ENCODE peak calls at places on chromosomes 1 and 21, in four cellular contexts. A is heart left ventricle, H is EL, T is ovary. C is an unnamed sample.

GRCh38 chr1:2347907-2348306 is 43.4 kb downstream of the MORN1 start:
- DNase-seq in H (no peak), T (peak), A (no peak), C (no peak)

GRCh38 chr21:34367320-34367935 is 3.6 kb downstream of the KCNE2 start:
- DNase-seq in H (peak), A (peak), T (peak), C (peak)

GRCh38 chr1:44777547-44777946 is 2.2 kb downstream of the RPS8 start:
- DNase-seq in T (no peak), H (no peak), A (no peak), C (no peak)

GRCh38 chr21:34034369-34035014 is 38.9 kb upstream of the MRPS6 start:
- DNase-seq in H (no peak), T (no peak), A (no peak), C (no peak)

GRCh38 chr1:155320252-155320651 is 442 bp upstream of the RUSC1 start:
- DNase-seq in A (no peak), T (no peak), H (no peak), C (no peak)

GRCh38 chr1:170273556-170274501 is 128.1 kb downstream of the NTMT2 start:
- DNase-seq in A (peak), H (no peak), T (no peak), C (no peak)

GRCh38 chr1:983736-984475 is 2.0 kb upstream of the PERM1 start:
- DNase-seq in T (peak), H (no peak), A (peak), C (peak)

GRCh38 chr21:45634511-45635183 is 8.9 kb upstream of the PCBP3 start:
- DNase-seq in A (no peak), H (no peak), T (no peak), C (no peak)

GRCh38 chr1:208631516-208631915 is 387.3 kb upstream of the PLXNA2 start:
- DNase-seq in A (no peak), T (no peak), H (no peak), C (no peak)

GRCh38 chr1:183194527-183195145 is 8.6 kb downstream of the LAMC2 start:
- DNase-seq in H (no peak), T (no peak), A (no peak), C (no peak)

GRCh38 chr1:39305555-39305954 is 101.1 kb downstream of the MACF1 start:
- DNase-seq in H (peak), T (no peak), A (no peak), C (no peak)

GRCh38 chr1:26138974-26139558 is 19.8 kb upstream of the FAM110D start:
- DNase-seq in H (no peak), T (no peak), A (no peak), C (no peak)

GRCh38 chr1:17598251-17598650 is 58.8 kb downstream of the ARHGEF10L start:
- DNase-seq in A (no peak), T (no peak), H (no peak), C (no peak)

GRCh38 chr1:39976732-39977131 is 21.8 kb downstream of the MFSD2A start:
- DNase-seq in A (no peak), T (no peak), H (no peak), C (no peak)

GRCh38 chr1:202438393-202439174 is 90.1 kb downstream of the PPP1R12B start:
- DNase-seq in A (no peak), H (no peak), T (no peak), C (no peak)

GRCh38 chr1:244060117-244060516 is 9.0 kb downstream of the ZBTB18 start:
- DNase-seq in A (no peak), H (no peak), T (no peak), C (no peak)

GRCh38 chr1:107626075-107626796 is 338.7 kb downstream of the VAV3 start:
- DNase-seq in A (no peak), T (no peak), H (no peak), C (no peak)

GRCh38 chr1:178871551-178872320 is 859 bp upstream of the ANGPTL1 start:
- DNase-seq in H (no peak), T (no peak), A (no peak), C (peak)

GRCh38 chr1:90561926-90562325 is 155.2 kb downstream of the BARHL2 start:
- DNase-seq in T (no peak), A (no peak), H (no peak), C (no peak)

GRCh38 chr1:56137829-56138505 is 441.4 kb downstream of the PLPP3 start:
- DNase-seq in A (no peak), T (no peak), H (peak), C (no peak)

GRCh38 chr21:28392436-28392835 is 600.2 kb downstream of the LTN1 start:
- DNase-seq in H (no peak), A (no peak), T (no peak), C (peak)

GRCh38 chr1:240232548-240232947 is 140.9 kb downstream of the FMN2 start:
- DNase-seq in A (no peak), H (peak), T (no peak), C (no peak)

GRCh38 chr1:86833461-86834215 is 80.3 kb downstream of the SELENOF start:
- DNase-seq in A (peak), H (peak), T (peak), C (peak)

GRCh38 chr1:226708342-226708780 is 30.7 kb downstream of the ITPKB start:
- DNase-seq in H (peak), T (peak), A (no peak), C (peak)

GRCh38 chr21:42319368-42319767 is 4.2 kb upstream of the TFF3 start:
- DNase-seq in A (no peak), T (no peak), H (no peak), C (peak)

GRCh38 chr1:110170726-110171125 is 20.4 kb downstream of the SLC6A17 start:
- DNase-seq in H (no peak), T (no peak), A (no peak), C (no peak)

GRCh38 chr1:168879906-168880734 is 151.1 kb upstream of the DPT start:
- DNase-seq in H (no peak), A (peak), T (peak), C (no peak)

GRCh38 chr1:28552482-28553228 is at the start of gene TRNAU1AP:
- DNase-seq in H (peak), A (peak), T (peak), C (peak)

GRCh38 chr1:22177354-22178003 is 34.6 kb upstream of the WNT4 start:
- DNase-seq in T (no peak), A (no peak), H (no peak), C (no peak)

GRCh38 chr1:167776151-167776550 is 54.4 kb downstream of the MPZL1 start:
- DNase-seq in T (no peak), A (no peak), H (peak), C (no peak)

GRCh38 chr1:22773981-22774471 is 63.4 kb downstream of the EPHB2 start:
- DNase-seq in A (peak), T (peak), H (peak), C (no peak)

GRCh38 chr1:20192364-20192763 is 6.0 kb upstream of the PLA2G2C start:
- DNase-seq in T (no peak), A (no peak), H (no peak), C (no peak)

GRCh38 chr21:42062543-42063022 is 8.5 kb upstream of the UMODL1 start:
- DNase-seq in H (no peak), A (no peak), T (no peak), C (peak)

GRCh38 chr1:217921126-217921900 is 290.2 kb downstream of the SPATA17 start:
- DNase-seq in A (no peak), H (peak), T (no peak), C (no peak)

GRCh38 chr1:96721382-96722160 is at the start of gene PTBP2:
- DNase-seq in H (peak), A (peak), T (peak), C (peak)

C was measured in small intestine.